ENCODE peak calls at places on chromosomes 5 and 9, in nine cellular contexts. P is ELF-1; D is stimulated activated CD8-positive, alpha-beta memory T cell treated with anti-CD3 and anti-CD28 coated beads, Interleukin-4, amount 100 ng/mL, for 1 hour; V is skeletal muscle cell; A is Caki2; U is A549; X is PC-3; H is RPMI8226; S is A172. E is an unnamed sample.

GRCh38 chr5:4994994-4995393 is 145.1 kb upstream of the ADAMTS16 start:
- DNase-seq in P (no peak), D (no peak), V (peak), A (peak), U (no peak), X (peak), H (no peak), S (peak), E (no peak)

GRCh38 chr5:136006767-136007251 is 22.0 kb upstream of the TGFBI start:
- DNase-seq in P (no peak), D (no peak), V (peak), A (no peak), U (peak), X (peak), H (no peak), S (peak), E (no peak)

GRCh38 chr9:77018058-77019009 is 1.1 kb upstream of the FOXB2 start:
- DNase-seq in P (peak), D (no peak), V (no peak), A (no peak), U (no peak), X (no peak), H (no peak), S (no peak), E (no peak)

GRCh38 chr9:131762356-131762932 is 22.6 kb upstream of the RAPGEF1 start:
- DNase-seq in P (peak), D (peak), V (no peak), A (peak), U (peak), X (peak), H (peak), S (peak), E (peak)

GRCh38 chr9:27569406-27569805 is 3.9 kb downstream of the C9orf72 start:
- DNase-seq in P (no peak), D (no peak), V (no peak), A (no peak), U (no peak), X (peak), H (no peak), S (no peak), E (no peak)

GRCh38 chr9:77598510-77598909 is 49.6 kb downstream of the GNA14 start:
- DNase-seq in P (no peak), D (no peak), V (peak), A (no peak), U (no peak), X (no peak), H (no peak), S (peak), E (no peak)

GRCh38 chr5:173834070-173834771 is 53.9 kb upstream of the CPEB4 start:
- DNase-seq in P (peak), D (no peak), V (no peak), A (no peak), U (no peak), X (no peak), H (no peak), S (no peak), E (no peak)

GRCh38 chr5:134438641-134439621 is 27.2 kb upstream of the CDKN2AIPNL start:
- DNase-seq in P (peak), D (no peak), V (peak), A (peak), U (peak), X (peak), H (peak), S (peak), E (peak)

GRCh38 chr5:56447232-56447631 is 214.1 kb upstream of the ANKRD55 start:
- DNase-seq in P (no peak), D (no peak), V (no peak), A (peak), U (peak), X (no peak), H (no peak), S (no peak), E (no peak)

GRCh38 chr5:148970228-148970627 is 92.6 kb downstream of the SH3TC2 start:
- DNase-seq in P (peak), D (no peak), V (no peak), A (no peak), U (no peak), X (peak), H (no peak), S (no peak), E (peak)

GRCh38 chr9:137412431-137412830 is 10.5 kb downstream of the EXD3 start:
- DNase-seq in P (no peak), D (no peak), V (no peak), A (peak), U (no peak), X (no peak), H (no peak), S (no peak), E (no peak)

GRCh38 chr5:55568629-55569512 is 34.1 kb upstream of the PLPP1 start:
- DNase-seq in P (peak), D (no peak), V (peak), A (no peak), U (no peak), X (no peak), H (no peak), S (no peak), E (no peak)

GRCh38 chr5:80998590-80998979 is 38.4 kb downstream of the RASGRF2 start:
- DNase-seq in P (no peak), D (no peak), V (no peak), A (no peak), U (no peak), X (no peak), H (no peak), S (no peak), E (no peak)

GRCh38 chr9:89362647-89363310 is 44.5 kb downstream of the SECISBP2 start:
- DNase-seq in P (no peak), D (no peak), V (no peak), A (no peak), U (no peak), X (no peak), H (no peak), S (no peak), E (peak)

GRCh38 chr5:109589983-109590382 is 99.7 kb upstream of the MAN2A1 start:
- DNase-seq in P (no peak), D (no peak), V (no peak), A (no peak), U (no peak), X (peak), H (peak), S (no peak), E (no peak)

GRCh38 chr5:93415819-93416218 is 165.2 kb downstream of the NR2F1-AS1 start:
- DNase-seq in P (no peak), D (no peak), V (no peak), A (no peak), U (no peak), X (no peak), H (no peak), S (no peak), E (no peak)

GRCh38 chr9:14812806-14813205 is 90.3 kb upstream of the CER1 start:
- DNase-seq in P (no peak), D (no peak), V (no peak), A (no peak), U (no peak), X (peak), H (no peak), S (peak), E (no peak)

GRCh38 chr9:2053883-2054845 is 39.0 kb downstream of the SMARCA2 start:
- DNase-seq in P (peak), D (peak), V (peak), A (peak), U (no peak), X (no peak), H (peak), S (peak), E (peak)

GRCh38 chr5:177169271-177169670 is 35.7 kb downstream of the NSD1 start:
- DNase-seq in P (no peak), D (no peak), V (no peak), A (no peak), U (no peak), X (no peak), H (no peak), S (no peak), E (peak)

GRCh38 chr5:154478752-154479159 is 729 bp upstream of the HAND1 start:
- DNase-seq in P (peak), D (no peak), V (no peak), A (no peak), U (no peak), X (no peak), H (no peak), S (no peak), E (peak)

GRCh38 chr9:10055886-10056395 is 556.9 kb downstream of the PTPRD start:
- DNase-seq in P (peak), D (no peak), V (no peak), A (no peak), U (no peak), X (no peak), H (no peak), S (no peak), E (no peak)

GRCh38 chr9:34454571-34455065 is 3.8 kb downstream of the FAM219A start:
- DNase-seq in P (no peak), D (no peak), V (peak), A (peak), U (peak), X (peak), H (no peak), S (peak), E (peak)

GRCh38 chr5:116765441-116765840 is 190.8 kb upstream of the SEMA6A start:
- DNase-seq in P (no peak), D (no peak), V (no peak), A (no peak), U (peak), X (no peak), H (no peak), S (no peak), E (no peak)

GRCh38 chr9:130422546-130422945 is 22.2 kb upstream of the ASS1 start:
- DNase-seq in P (no peak), D (no peak), V (no peak), A (no peak), U (no peak), X (no peak), H (no peak), S (no peak), E (no peak)

GRCh38 chr5:74067748-74068541 is 441.9 kb downstream of the ARHGEF28 start:
- DNase-seq in P (no peak), D (no peak), V (no peak), A (no peak), U (peak), X (peak), H (no peak), S (peak), E (no peak)